ENCODE peak calls at places on chromosomes 7 and 10, in seven cellular contexts. U, Q, C, S, R, J and H are unnamed samples.

GRCh38 chr10:110919349-110919931 is at the start of gene SHOC2:
- DNase-seq in U (peak; percentile 87), Q (peak; percentile 96), S (no peak), C (no peak), R (peak; percentile 99), J (no peak), H (peak; percentile 59)

GRCh38 chr10:317219-317868 is 182.1 kb downstream of the ZMYND11 start:
- DNase-seq in J (no peak), R (peak; percentile 20), U (peak; percentile 88), C (no peak), Q (no peak), S (no peak), H (no peak)

GRCh38 chr7:36949711-36950600 is 225.7 kb upstream of the AOAH start:
- DNase-seq in C (no peak), Q (no peak), U (no peak), J (peak; percentile 67), R (no peak), S (no peak), H (peak; percentile 5)

GRCh38 chr10:86693721-86694369 is 25.5 kb downstream of the LDB3 start:
- DNase-seq in J (peak; percentile 72), U (no peak), Q (no peak), R (no peak), S (no peak), C (no peak), H (peak; percentile 18)

GRCh38 chr10:110005716-110006115 is 2.1 kb upstream of the ADD3 start:
- DNase-seq in J (no peak), R (peak; percentile 7), U (no peak), Q (no peak), C (no peak), S (peak; percentile 42), H (no peak)

GRCh38 chr10:88892223-88892967 is 12.3 kb downstream of the STAMBPL1 start:
- DNase-seq in R (no peak), S (no peak), J (no peak), C (no peak), U (no peak), Q (no peak), H (no peak)

GRCh38 chr7:115561341-115562110 is 469.0 kb downstream of the TFEC start:
- DNase-seq in U (no peak), J (no peak), C (no peak), R (no peak), Q (no peak), S (peak; percentile 87), H (no peak)

GRCh38 chr10:47184724-47185330 is 115.2 kb upstream of the GDF10 start:
- DNase-seq in S (no peak), R (no peak), J (no peak), Q (no peak), C (no peak), U (no peak), H (no peak)

GRCh38 chr10:132319853-132320669 is 11.9 kb upstream of the LRRC27 start:
- DNase-seq in U (no peak), Q (no peak), C (peak; percentile 43), J (peak; percentile 74), R (no peak), S (peak; percentile 45), H (peak; percentile 50)

GRCh38 chr7:79681454-79681853 is 228.0 kb upstream of the MAGI2 start:
- DNase-seq in S (no peak), Q (no peak), U (no peak), R (no peak), C (no peak), J (no peak), H (no peak)

GRCh38 chr7:28481131-28481926 is 69.0 kb downstream of the CREB5 start:
- DNase-seq in Q (no peak), S (no peak), J (no peak), U (no peak), R (no peak), C (no peak), H (no peak)

GRCh38 chr10:123274513-123275182 is 120.4 kb downstream of the BUB3 start:
- DNase-seq in Q (no peak), S (no peak), U (no peak), R (no peak), C (no peak), J (no peak), H (no peak)

GRCh38 chr10:86178401-86179142 is 188.0 kb downstream of the GRID1 start:
- DNase-seq in J (no peak), S (no peak), U (no peak), Q (no peak), R (no peak), C (no peak), H (peak; percentile 2)

GRCh38 chr10:78953124-78954008 is 115.4 kb upstream of the ZMIZ1 start:
- DNase-seq in J (peak; percentile 83), U (no peak), Q (no peak), C (peak; percentile 70), R (no peak), S (no peak), H (no peak)

GRCh38 chr10:43899224-43899959 is 250.7 kb upstream of the ZNF32 start:
- DNase-seq in C (no peak), Q (no peak), S (no peak), J (no peak), U (no peak), R (no peak), H (no peak)

GRCh38 chr10:3186365-3186764 is 13.8 kb upstream of the PITRM1 start:
- DNase-seq in Q (no peak), U (no peak), R (peak; percentile 65), J (no peak), S (no peak), C (no peak), H (no peak)